ENCODE peak calls at places on chromosome 16, in four cellular contexts. One of them, this sample, is unnamed.

GRCh38 chr16:19926449-19927390 is 42.1 kb upstream of the GPRC5B start:
- DNase-seq in AG04449: peak
- DNase-seq in AG04450: peak
- DNase-seq in esophagus squamous epithelium: no peak
- DNase-seq in this sample: no peak

GRCh38 chr16:65975049-65975708 is 391.3 kb upstream of the CDH5 start:
- DNase-seq in esophagus squamous epithelium: no peak
- DNase-seq in AG04449: no peak
- DNase-seq in AG04450: peak
- DNase-seq in this sample: no peak

GRCh38 chr16:73011926-73012325 is 36.0 kb downstream of the ZFHX3 start:
- DNase-seq in esophagus squamous epithelium: no peak
- DNase-seq in AG04449: no peak
- DNase-seq in AG04450: no peak
- DNase-seq in this sample: no peak

GRCh38 chr16:75217389-75217851 is 1.4 kb upstream of the CTRB1 start:
- DNase-seq in AG04450: no peak
- DNase-seq in esophagus squamous epithelium: no peak
- DNase-seq in AG04449: no peak
- DNase-seq in this sample: no peak

GRCh38 chr16:49857423-49858181 is 1.7 kb upstream of the ZNF423 start:
- DNase-seq in AG04449: no peak
- DNase-seq in AG04450: no peak
- DNase-seq in esophagus squamous epithelium: no peak
- DNase-seq in this sample: no peak

GRCh38 chr16:14304891-14305459 is 233.9 kb downstream of the MRTFB start:
- DNase-seq in AG04449: no peak
- DNase-seq in AG04450: no peak
- DNase-seq in esophagus squamous epithelium: no peak
- DNase-seq in this sample: no peak

GRCh38 chr16:67013823-67014640 is 14.9 kb upstream of the CBFB start:
- DNase-seq in AG04449: no peak
- DNase-seq in AG04450: no peak
- DNase-seq in esophagus squamous epithelium: no peak
- DNase-seq in this sample: no peak

GRCh38 chr16:15548482-15548891 is 94.5 kb downstream of the MARF1 start:
- DNase-seq in AG04450: no peak
- DNase-seq in esophagus squamous epithelium: no peak
- DNase-seq in AG04449: no peak
- DNase-seq in this sample: no peak

GRCh38 chr16:30473231-30474061 is 904 bp downstream of the ITGAL start:
- DNase-seq in esophagus squamous epithelium: no peak
- DNase-seq in AG04449: no peak
- DNase-seq in AG04450: no peak
- DNase-seq in this sample: no peak

GRCh38 chr16:89482824-89483220 is 7.5 kb downstream of the ANKRD11 start:
- DNase-seq in AG04450: no peak
- DNase-seq in AG04449: no peak
- DNase-seq in esophagus squamous epithelium: no peak
- DNase-seq in this sample: no peak

GRCh38 chr16:78504391-78504945 is 405.0 kb downstream of the WWOX start:
- DNase-seq in AG04450: no peak
- DNase-seq in esophagus squamous epithelium: no peak
- DNase-seq in AG04449: no peak
- DNase-seq in this sample: no peak

GRCh38 chr16:2095918-2096582 is 39.6 kb downstream of the PKD1 start:
- DNase-seq in AG04450: no peak
- DNase-seq in AG04449: no peak
- DNase-seq in esophagus squamous epithelium: no peak
- DNase-seq in this sample: no peak

GRCh38 chr16:70790815-70791214 is 10.1 kb downstream of the VAC14 start:
- DNase-seq in esophagus squamous epithelium: no peak
- DNase-seq in AG04450: no peak
- DNase-seq in AG04449: no peak
- DNase-seq in this sample: no peak

GRCh38 chr16:84407588-84408313 is 39.4 kb downstream of the ATP2C2 start:
- DNase-seq in AG04450: no peak
- DNase-seq in AG04449: no peak
- DNase-seq in esophagus squamous epithelium: no peak
- DNase-seq in this sample: no peak

GRCh38 chr16:2526135-2526534 is 5.1 kb downstream of the CEMP1 start:
- DNase-seq in AG04449: no peak
- DNase-seq in AG04450: no peak
- DNase-seq in esophagus squamous epithelium: no peak
- DNase-seq in this sample: no peak

GRCh38 chr16:4839942-4840341 is 7.1 kb downstream of the GLYR1 start:
- DNase-seq in AG04449: no peak
- DNase-seq in AG04450: no peak
- DNase-seq in esophagus squamous epithelium: no peak
- DNase-seq in this sample: no peak

GRCh38 chr16:57066625-57067024 is 25.8 kb upstream of the CPNE2 start:
- DNase-seq in AG04449: no peak
- DNase-seq in AG04450: no peak
- DNase-seq in esophagus squamous epithelium: no peak
- DNase-seq in this sample: no peak

GRCh38 chr16:73040136-73040535 is 7.8 kb downstream of the ZFHX3 start:
- DNase-seq in AG04449: no peak
- DNase-seq in AG04450: no peak
- DNase-seq in esophagus squamous epithelium: no peak
- DNase-seq in this sample: no peak

GRCh38 chr16:7518158-7518557 is 185.5 kb downstream of the RBFOX1 start:
- DNase-seq in AG04450: no peak
- DNase-seq in esophagus squamous epithelium: no peak
- DNase-seq in AG04449: no peak
- DNase-seq in this sample: no peak